ENCODE peak calls at places on chromosomes 12 and 14, in eight cellular contexts. K is EL; P is cardiac muscle cell; J is WERI-Rb-1; A is hepatocyte; Q is fibroblast of the conjunctiva; W is fibroblast of lung; T is stimulated activated CD4-positive, alpha-beta T cell treated with anti-CD3 and anti-CD28 coated beads, TNF-alpha, amount 100 ng/mL, for 1 hour. V is an unnamed sample.

GRCh38 chr14:98177551-98177950 is 1094.4 kb downstream of the BCL11B start:
- DNase-seq in W (no peak), T (peak; percentile 53), K (no peak), J (no peak), P (no peak), A (no peak), Q (no peak), V (no peak)

GRCh38 chr14:28754209-28754985 is 12.2 kb upstream of the FOXG1 start:
- DNase-seq in W (peak; percentile 29), P (peak; percentile 66), Q (peak; percentile 30), T (no peak), J (peak; percentile 43), K (peak; percentile 49), A (peak; percentile 64), V (peak; percentile 30)

GRCh38 chr14:104194016-104194415 is 55.6 kb downstream of the KIF26A start:
- DNase-seq in W (no peak), K (no peak), T (no peak), Q (no peak), J (no peak), A (no peak), P (no peak), V (no peak)

GRCh38 chr14:54676822-54677708 is 110.1 kb downstream of the SAMD4A start:
- DNase-seq in T (no peak), K (peak; percentile 95), P (peak; percentile 95), A (peak; percentile 68), J (no peak), W (peak; percentile 99), Q (peak; percentile 89), V (peak; percentile 84)

GRCh38 chr14:96662116-96662901 is 134.9 kb upstream of the VRK1 start:
- DNase-seq in P (no peak), A (no peak), W (peak; percentile 8), Q (no peak), T (no peak), K (no peak), J (no peak), V (no peak)

GRCh38 chr14:75886661-75887348 is 95.0 kb downstream of the TGFB3 start:
- DNase-seq in K (peak; percentile 28), J (peak; percentile 18), P (peak; percentile 64), Q (no peak), A (no peak), T (no peak), W (no peak), V (no peak)

GRCh38 chr14:102234331-102235264 is 70.4 kb downstream of the MOK start:
- DNase-seq in A (no peak), Q (no peak), P (peak; percentile 55), K (no peak), T (no peak), W (peak; percentile 11), J (peak; percentile 42), V (no peak)

GRCh38 chr12:91367234-91367849 is 184.7 kb upstream of the DCN start:
- DNase-seq in T (no peak), Q (no peak), J (no peak), P (peak; percentile 52), K (peak; percentile 25), A (no peak), W (peak; percentile 10), V (no peak)

GRCh38 chr12:50641566-50641965 is 122.3 kb upstream of the ATF1 start:
- DNase-seq in W (no peak), K (no peak), J (no peak), Q (no peak), P (no peak), A (no peak), T (no peak), V (no peak)

GRCh38 chr14:35337557-35338255 is 45.5 kb downstream of the PSMA6 start:
- DNase-seq in J (no peak), A (peak; percentile 13), P (no peak), K (no peak), Q (no peak), T (no peak), W (no peak), V (no peak)

GRCh38 chr14:34711169-34711568 is 3.2 kb downstream of the CFL2 start:
- DNase-seq in T (no peak), A (peak; percentile 25), K (peak; percentile 94), P (peak; percentile 78), W (peak; percentile 94), J (no peak), Q (peak; percentile 86), V (peak; percentile 82)

GRCh38 chr12:27869567-27869966 is 89.5 kb upstream of the MANSC4 start:
- DNase-seq in W (no peak), P (peak; percentile 64), K (no peak), Q (no peak), A (no peak), J (peak; percentile 14), T (no peak), V (no peak)

GRCh38 chr14:91420686-91421085 is 3.1 kb upstream of the CCDC88C start:
- DNase-seq in T (no peak), P (no peak), K (no peak), A (no peak), Q (no peak), W (no peak), J (no peak), V (no peak)

GRCh38 chr12:116142936-116143882 is 134.3 kb downstream of the MED13L start:
- DNase-seq in J (no peak), K (peak; percentile 93), T (no peak), P (peak; percentile 68), Q (no peak), W (peak; percentile 93), A (no peak), V (no peak)

GRCh38 chr14:32933943-32934890 is 4.5 kb upstream of the NPAS3 start:
- DNase-seq in W (peak; percentile 61), K (no peak), T (no peak), A (peak; percentile 45), Q (no peak), J (peak; percentile 45), P (peak; percentile 38), V (no peak)

GRCh38 chr12:42612258-42612608 is 22.7 kb upstream of the PRICKLE1 start:
- DNase-seq in W (peak; percentile 28), A (no peak), J (no peak), T (no peak), Q (no peak), P (peak; percentile 39), K (no peak), V (no peak)

GRCh38 chr14:56892959-56893358 is 82.7 kb upstream of the OTX2 start:
- DNase-seq in J (no peak), W (no peak), K (no peak), T (no peak), P (no peak), A (no peak), Q (no peak), V (no peak)

GRCh38 chr12:56851462-56851861 is 82.7 kb downstream of the SDR9C7 start:
- DNase-seq in Q (no peak), P (no peak), T (no peak), A (no peak), K (no peak), W (no peak), J (no peak), V (no peak)

GRCh38 chr12:48281811-48282210 is 68.9 kb downstream of the ZNF641 start:
- DNase-seq in T (no peak), J (no peak), W (no peak), K (no peak), Q (no peak), P (no peak), A (no peak), V (no peak)

GRCh38 chr12:122523846-122524718 is 2.7 kb downstream of the RSRC2 start:
- DNase-seq in K (no peak), A (no peak), W (no peak), Q (no peak), P (peak; percentile 22), T (no peak), J (no peak), V (no peak)

GRCh38 chr12:130711751-130712150 is 4.3 kb downstream of the RIMBP2 start:
- DNase-seq in K (no peak), T (no peak), A (no peak), W (no peak), J (no peak), Q (no peak), P (no peak), V (no peak)

GRCh38 chr12:6627598-6627997 is 8.2 kb downstream of the LPAR5 start:
- DNase-seq in W (no peak), T (no peak), Q (no peak), K (no peak), P (no peak), J (peak; percentile 35), A (no peak), V (no peak)

V was measured in amniotic stem cell.